ENCODE peak calls at places on chromosome 1, in nine cellular contexts. One of them, this sample, is unnamed.

GRCh38 chr1:241591317-241591716 is 48.9 kb downstream of the CHML start:
- DNase-seq in psoas muscle: no peak
- DNase-seq in IMR-90: peak; percentile 86
- DNase-seq in HCT116: no peak
- DNase-seq in fibroblast of lung: peak; percentile 70
- DNase-seq in Peyer's patch: no peak
- DNase-seq in thoracic aorta: no peak
- DNase-seq in stomach: no peak
- DNase-seq in right atrium auricular region: no peak
- DNase-seq in this sample: no peak

GRCh38 chr1:57966751-57967406 is 543.0 kb upstream of the DAB1 start:
- DNase-seq in Peyer's patch: no peak
- DNase-seq in psoas muscle: no peak
- DNase-seq in stomach: no peak
- DNase-seq in right atrium auricular region: no peak
- DNase-seq in IMR-90: no peak
- DNase-seq in HCT116: no peak
- DNase-seq in thoracic aorta: no peak
- DNase-seq in fibroblast of lung: peak; percentile 23
- DNase-seq in this sample: no peak

GRCh38 chr1:83067954-83068353 is 931.0 kb downstream of the TTLL7 start:
- DNase-seq in psoas muscle: no peak
- DNase-seq in HCT116: no peak
- DNase-seq in right atrium auricular region: no peak
- DNase-seq in fibroblast of lung: no peak
- DNase-seq in thoracic aorta: no peak
- DNase-seq in Peyer's patch: no peak
- DNase-seq in IMR-90: no peak
- DNase-seq in stomach: no peak
- DNase-seq in this sample: no peak

GRCh38 chr1:199948587-199949280 is 78.8 kb upstream of the NR5A2 start:
- DNase-seq in IMR-90: peak; percentile 31
- DNase-seq in fibroblast of lung: peak; percentile 12
- DNase-seq in HCT116: peak; percentile 39
- DNase-seq in thoracic aorta: no peak
- DNase-seq in right atrium auricular region: no peak
- DNase-seq in Peyer's patch: no peak
- DNase-seq in stomach: no peak
- DNase-seq in psoas muscle: no peak
- DNase-seq in this sample: no peak

GRCh38 chr1:12138196-12139183 is 28.3 kb upstream of the TNFRSF1B start:
- DNase-seq in right atrium auricular region: no peak
- DNase-seq in HCT116: no peak
- DNase-seq in thoracic aorta: no peak
- DNase-seq in IMR-90: peak; percentile 28
- DNase-seq in fibroblast of lung: no peak
- DNase-seq in Peyer's patch: no peak
- DNase-seq in stomach: no peak
- DNase-seq in psoas muscle: no peak
- DNase-seq in this sample: no peak

GRCh38 chr1:202343652-202344349 is 2.1 kb upstream of the UBE2T start:
- DNase-seq in IMR-90: peak; percentile 48
- DNase-seq in psoas muscle: no peak
- DNase-seq in fibroblast of lung: peak; percentile 29
- DNase-seq in Peyer's patch: no peak
- DNase-seq in thoracic aorta: no peak
- DNase-seq in HCT116: peak; percentile 39
- DNase-seq in stomach: no peak
- DNase-seq in right atrium auricular region: no peak
- DNase-seq in this sample: no peak

GRCh38 chr1:33056426-33056825 is 19.7 kb upstream of the AK2 start:
- DNase-seq in thoracic aorta: no peak
- DNase-seq in fibroblast of lung: no peak
- DNase-seq in psoas muscle: no peak
- DNase-seq in right atrium auricular region: no peak
- DNase-seq in Peyer's patch: no peak
- DNase-seq in HCT116: no peak
- DNase-seq in IMR-90: no peak
- DNase-seq in stomach: no peak
- DNase-seq in this sample: no peak

GRCh38 chr1:168421399-168422004 is 122.3 kb downstream of the XCL2 start:
- DNase-seq in stomach: no peak
- DNase-seq in psoas muscle: no peak
- DNase-seq in IMR-90: no peak
- DNase-seq in fibroblast of lung: no peak
- DNase-seq in right atrium auricular region: no peak
- DNase-seq in thoracic aorta: no peak
- DNase-seq in HCT116: no peak
- DNase-seq in Peyer's patch: no peak
- DNase-seq in this sample: no peak

GRCh38 chr1:67484492-67484891 is 54.3 kb upstream of the SERBP1 start:
- DNase-seq in fibroblast of lung: no peak
- DNase-seq in HCT116: no peak
- DNase-seq in psoas muscle: no peak
- DNase-seq in thoracic aorta: no peak
- DNase-seq in stomach: no peak
- DNase-seq in Peyer's patch: no peak
- DNase-seq in right atrium auricular region: no peak
- DNase-seq in IMR-90: no peak
- DNase-seq in this sample: no peak

GRCh38 chr1:155329980-155330598 is 9.4 kb downstream of the RUSC1 start:
- DNase-seq in right atrium auricular region: no peak
- DNase-seq in HCT116: no peak
- DNase-seq in Peyer's patch: no peak
- DNase-seq in psoas muscle: no peak
- DNase-seq in stomach: no peak
- DNase-seq in IMR-90: no peak
- DNase-seq in thoracic aorta: no peak
- DNase-seq in fibroblast of lung: no peak
- DNase-seq in this sample: no peak

GRCh38 chr1:221510793-221511503 is 230.9 kb downstream of the DUSP10 start:
- DNase-seq in fibroblast of lung: no peak
- DNase-seq in HCT116: no peak
- DNase-seq in IMR-90: no peak
- DNase-seq in stomach: no peak
- DNase-seq in psoas muscle: no peak
- DNase-seq in thoracic aorta: no peak
- DNase-seq in right atrium auricular region: no peak
- DNase-seq in Peyer's patch: no peak
- DNase-seq in this sample: no peak
- H3K4me1 ChIP-seq in fibroblast of lung: no peaks in the 10 kb centered on the region
- H3K4me1 ChIP-seq in HCT116: no peaks in the 10 kb centered on the region
- H3K4me1 ChIP-seq in IMR-90: no peaks in the 10 kb centered on the region
- H3K4me1 ChIP-seq in stomach: no peaks in the 10 kb centered on the region
- H3K4me1 ChIP-seq in psoas muscle: peaks cover 3% of the 10 kb centered on the region
- H3K4me1 ChIP-seq in thoracic aorta: no peaks in the 10 kb centered on the region
- H3K4me1 ChIP-seq in right atrium auricular region: no peaks in the 10 kb centered on the region
- H3K4me1 ChIP-seq in Peyer's patch: no peaks in the 10 kb centered on the region
- H3K4me1 ChIP-seq in this sample: no peaks in the 10 kb centered on the region

GRCh38 chr1:19206947-19207346 is 3.1 kb downstream of the UBR4 start:
- DNase-seq in fibroblast of lung: no peak
- DNase-seq in right atrium auricular region: no peak
- DNase-seq in Peyer's patch: no peak
- DNase-seq in HCT116: no peak
- DNase-seq in psoas muscle: no peak
- DNase-seq in IMR-90: no peak
- DNase-seq in thoracic aorta: no peak
- DNase-seq in stomach: no peak
- DNase-seq in this sample: no peak

GRCh38 chr1:19208710-19209438 is 1.2 kb downstream of the UBR4 start:
- DNase-seq in IMR-90: peak; percentile 91
- DNase-seq in Peyer's patch: no peak
- DNase-seq in thoracic aorta: no peak
- DNase-seq in fibroblast of lung: peak; percentile 73
- DNase-seq in right atrium auricular region: no peak
- DNase-seq in HCT116: no peak
- DNase-seq in psoas muscle: no peak
- DNase-seq in stomach: no peak
- DNase-seq in this sample: no peak

GRCh38 chr1:19209990-19210771 is at the start of gene UBR4:
- DNase-seq in IMR-90: peak; percentile 95
- DNase-seq in Peyer's patch: peak; percentile 94
- DNase-seq in thoracic aorta: peak; percentile 66
- DNase-seq in psoas muscle: peak; percentile 96
- DNase-seq in HCT116: peak; percentile 92
- DNase-seq in right atrium auricular region: peak; percentile 95
- DNase-seq in fibroblast of lung: peak; percentile 90
- DNase-seq in stomach: peak; percentile 97
- DNase-seq in this sample: peak; percentile 89

GRCh38 chr1:19210772-19211549 is 895 bp upstream of the UBR4 start:
- DNase-seq in Peyer's patch: no peak
- DNase-seq in HCT116: no peak
- DNase-seq in right atrium auricular region: peak; percentile 13
- DNase-seq in IMR-90: peak; percentile 36
- DNase-seq in psoas muscle: no peak
- DNase-seq in thoracic aorta: no peak
- DNase-seq in fibroblast of lung: peak; percentile 30
- DNase-seq in stomach: no peak
- DNase-seq in this sample: no peak

DNA sequence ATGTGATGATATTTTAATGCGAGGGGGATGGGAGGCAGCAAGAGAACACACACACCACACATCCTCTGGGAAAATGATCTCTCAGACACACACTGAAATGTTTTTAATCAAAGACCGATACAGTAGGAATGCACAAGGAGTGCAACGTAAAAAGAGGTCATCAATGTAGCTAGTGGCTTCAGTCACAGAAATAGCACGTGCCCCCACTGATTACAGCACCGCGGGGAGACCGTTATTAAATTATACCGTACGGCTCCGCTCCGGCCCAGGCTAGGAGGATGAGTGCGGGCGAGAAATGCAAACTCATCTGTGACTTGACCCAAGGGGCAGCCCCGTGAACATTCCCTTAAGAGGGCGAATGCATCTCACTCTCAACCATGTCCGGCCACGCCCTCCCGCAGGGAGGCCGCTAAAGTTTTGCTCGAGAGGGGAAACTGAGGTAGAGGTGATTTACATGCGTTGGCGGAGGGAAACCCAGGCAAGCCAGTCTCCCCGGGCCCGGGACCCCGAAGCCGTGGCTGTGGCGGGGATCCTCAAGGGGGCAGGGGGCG is 552 bp downstream of the UBR4 start:
- DNase-seq in stomach: peak; percentile 41
- DNase-seq in psoas muscle: peak; percentile 40
- DNase-seq in thoracic aorta: no peak
- DNase-seq in HCT116: no peak
- DNase-seq in right atrium auricular region: peak; percentile 59
- DNase-seq in Peyer's patch: peak; percentile 51
- DNase-seq in IMR-90: peak; percentile 61
- DNase-seq in fibroblast of lung: peak; percentile 49
- DNase-seq in this sample: no peak
- H3K4me1 ChIP-seq in stomach: peaks cover 76% of the 10 kb centered on the region
- H3K4me1 ChIP-seq in psoas muscle: peaks cover 66% of the 10 kb centered on the region
- H3K4me1 ChIP-seq in thoracic aorta: peaks cover 38% of the 10 kb centered on the region
- H3K4me1 ChIP-seq in HCT116: peaks cover 37% of the 10 kb centered on the region
- H3K4me1 ChIP-seq in right atrium auricular region: no peaks in the 10 kb centered on the region
- H3K4me1 ChIP-seq in Peyer's patch: peaks cover 62% of the 10 kb centered on the region
- H3K4me1 ChIP-seq in IMR-90: peaks cover 7% of the 10 kb centered on the region
- H3K4me1 ChIP-seq in fibroblast of lung: peaks cover 9% of the 10 kb centered on the region
- H3K4me1 ChIP-seq in this sample: peaks cover 33% of the 10 kb centered on the region

DNA sequence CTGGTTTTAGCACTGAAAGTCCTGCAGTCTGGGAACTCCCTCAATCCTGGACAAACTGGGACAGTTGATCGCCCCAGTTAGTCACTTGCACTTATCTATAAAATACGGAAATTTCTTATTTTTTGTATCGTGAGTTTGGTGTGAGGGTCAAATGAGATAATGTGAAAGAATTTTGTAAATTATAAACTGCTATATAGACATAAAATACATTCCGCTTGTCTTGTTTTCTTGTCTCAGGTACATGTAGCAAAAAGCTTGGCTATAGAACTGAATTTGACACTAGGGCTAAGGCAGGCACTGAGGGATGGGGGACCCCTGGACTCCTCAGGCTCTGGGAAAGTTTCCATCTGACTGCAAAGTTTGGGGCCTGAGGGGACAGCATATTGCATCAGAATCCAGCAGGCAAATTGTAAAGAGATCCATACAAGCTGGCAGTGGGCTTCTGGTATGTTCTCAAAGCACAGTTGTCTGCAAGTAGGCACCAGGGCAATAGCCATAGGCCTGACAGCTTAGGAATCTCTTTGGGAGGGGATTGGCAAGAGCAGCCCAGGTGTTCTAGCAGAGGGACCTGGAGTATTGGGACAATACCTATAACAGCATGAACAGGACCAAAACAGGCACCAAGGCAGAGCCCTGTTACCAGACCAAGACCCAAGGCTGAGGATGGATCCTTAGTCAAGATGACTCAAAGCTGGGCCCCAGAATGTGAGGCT is 44.3 kb downstream of the S1PR1 start:
- DNase-seq in Peyer's patch: no peak
- DNase-seq in fibroblast of lung: no peak
- DNase-seq in right atrium auricular region: peak; percentile 42
- DNase-seq in IMR-90: no peak
- DNase-seq in psoas muscle: no peak
- DNase-seq in HCT116: no peak
- DNase-seq in stomach: no peak
- DNase-seq in thoracic aorta: no peak
- DNase-seq in this sample: no peak
- H3K4me1 ChIP-seq in Peyer's patch: no peaks in the 10 kb centered on the region
- H3K4me1 ChIP-seq in fibroblast of lung: no peaks in the 10 kb centered on the region
- H3K4me1 ChIP-seq in right atrium auricular region: no peaks in the 10 kb centered on the region
- H3K4me1 ChIP-seq in IMR-90: peaks cover 2% of the 10 kb centered on the region
- H3K4me1 ChIP-seq in psoas muscle: no peaks in the 10 kb centered on the region
- H3K4me1 ChIP-seq in HCT116: no peaks in the 10 kb centered on the region
- H3K4me1 ChIP-seq in stomach: no peaks in the 10 kb centered on the region
- H3K4me1 ChIP-seq in thoracic aorta: no peaks in the 10 kb centered on the region
- H3K4me1 ChIP-seq in this sample: no peaks in the 10 kb centered on the region

GRCh38 chr1:75130865-75131592 is 3.2 kb upstream of the LHX8 start:
- DNase-seq in stomach: no peak
- DNase-seq in thoracic aorta: no peak
- DNase-seq in HCT116: no peak
- DNase-seq in fibroblast of lung: no peak
- DNase-seq in psoas muscle: no peak
- DNase-seq in Peyer's patch: no peak
- DNase-seq in IMR-90: no peak
- DNase-seq in right atrium auricular region: no peak
- DNase-seq in this sample: no peak

GRCh38 chr1:75133754-75134655 is at the start of gene LHX8:
- DNase-seq in stomach: no peak
- DNase-seq in right atrium auricular region: no peak
- DNase-seq in psoas muscle: no peak
- DNase-seq in HCT116: no peak
- DNase-seq in IMR-90: no peak
- DNase-seq in thoracic aorta: no peak
- DNase-seq in fibroblast of lung: peak; percentile 9
- DNase-seq in Peyer's patch: no peak
- DNase-seq in this sample: no peak

GRCh38 chr1:75134656-75134938 is 409 bp downstream of the LHX8 start:
- DNase-seq in psoas muscle: no peak
- DNase-seq in thoracic aorta: no peak
- DNase-seq in right atrium auricular region: no peak
- DNase-seq in IMR-90: no peak
- DNase-seq in stomach: no peak
- DNase-seq in HCT116: no peak
- DNase-seq in Peyer's patch: no peak
- DNase-seq in fibroblast of lung: no peak
- DNase-seq in this sample: no peak

GRCh38 chr1:75131593-75132420 is 2.4 kb upstream of the LHX8 start:
- DNase-seq in HCT116: no peak
- DNase-seq in right atrium auricular region: no peak
- DNase-seq in stomach: no peak
- DNase-seq in Peyer's patch: no peak
- DNase-seq in thoracic aorta: no peak
- DNase-seq in IMR-90: no peak
- DNase-seq in psoas muscle: no peak
- DNase-seq in fibroblast of lung: no peak
- DNase-seq in this sample: no peak

GRCh38 chr1:75132421-75133381 is 1.5 kb upstream of the LHX8 start:
- DNase-seq in IMR-90: no peak
- DNase-seq in psoas muscle: no peak
- DNase-seq in fibroblast of lung: no peak
- DNase-seq in right atrium auricular region: no peak
- DNase-seq in Peyer's patch: no peak
- DNase-seq in HCT116: no peak
- DNase-seq in stomach: no peak
- DNase-seq in thoracic aorta: no peak
- DNase-seq in this sample: no peak
- H3K4me1 ChIP-seq in IMR-90: no peaks in the 10 kb centered on the region
- H3K4me1 ChIP-seq in psoas muscle: no peaks in the 10 kb centered on the region
- H3K4me1 ChIP-seq in fibroblast of lung: no peaks in the 10 kb centered on the region
- H3K4me1 ChIP-seq in right atrium auricular region: no peaks in the 10 kb centered on the region
- H3K4me1 ChIP-seq in Peyer's patch: peaks cover 19% of the 10 kb centered on the region
- H3K4me1 ChIP-seq in HCT116: no peaks in the 10 kb centered on the region
- H3K4me1 ChIP-seq in stomach: peaks cover 36% of the 10 kb centered on the region
- H3K4me1 ChIP-seq in thoracic aorta: no peaks in the 10 kb centered on the region
- H3K4me1 ChIP-seq in this sample: no peaks in the 10 kb centered on the region

This sample was measured in Panc1.